ENCODE peak calls at places on chromosome 7, in five cellular contexts. B is B cell, I is retina, R is activated T-cell treated with anti-CD3 and anti-CD28 coated beads for 1 hour, T is NCI-H1417. E is an unnamed sample.

GRCh38 chr7:105745681-105746330 is 130.6 kb downstream of the ATXN7L1 start:
- DNase-seq in B (no peak), I (no peak), R (no peak), T (no peak), E (no peak)

GRCh38 chr7:150412016-150412415 is 32.9 kb downstream of the ZNF775 start:
- DNase-seq in B (no peak), I (no peak), R (no peak), T (no peak), E (no peak)

GRCh38 chr7:116772423-116772852 is 89.9 kb upstream of the CAPZA2 start:
- DNase-seq in B (no peak), I (no peak), R (no peak), T (no peak), E (no peak)

GRCh38 chr7:140625908-140626868 is 14.4 kb downstream of the DENND2A start:
- DNase-seq in B (no peak), I (peak), R (no peak), T (peak), E (no peak)

GRCh38 chr7:121605297-121605640 is 209.2 kb upstream of the FAM3C start:
- DNase-seq in B (no peak), I (no peak), R (no peak), T (peak), E (no peak)

GRCh38 chr7:92749327-92749730 is 87.0 kb downstream of the CDK6 start:
- DNase-seq in B (no peak), I (no peak), R (no peak), T (no peak), E (no peak)

GRCh38 chr7:38283107-38283506 is 9.7 kb upstream of the TARP start:
- DNase-seq in B (no peak), I (no peak), R (no peak), T (no peak), E (no peak)

GRCh38 chr7:100674441-100675407 is 1.2 kb downstream of the GNB2 start:
- DNase-seq in B (no peak), I (peak), R (no peak), T (peak), E (no peak)

GRCh38 chr7:154564676-154565075 is 438.2 kb downstream of the PAXIP1 start:
- DNase-seq in B (no peak), I (no peak), R (no peak), T (no peak), E (no peak)

GRCh38 chr7:88090671-88091070 is 129.2 kb downstream of the SRI start:
- DNase-seq in B (no peak), I (no peak), R (no peak), T (no peak), E (no peak)

GRCh38 chr7:106767498-106768323 is 97.4 kb upstream of the PIK3CG start:
- DNase-seq in B (no peak), I (no peak), R (no peak), T (no peak), E (no peak)

GRCh38 chr7:23357190-23358093 is 58.3 kb downstream of the MALSU1 start:
- DNase-seq in B (no peak), I (peak), R (no peak), T (peak), E (peak)

GRCh38 chr7:17046666-17047065 is 164.9 kb upstream of the AGR3 start:
- DNase-seq in B (no peak), I (no peak), R (no peak), T (no peak), E (no peak)

GRCh38 chr7:12092499-12093130 is 118.5 kb upstream of the TMEM106B start:
- DNase-seq in B (no peak), I (no peak), R (no peak), T (no peak), E (no peak)

GRCh38 chr7:123537026-123537642 is 2.7 kb upstream of the IQUB start:
- DNase-seq in B (no peak), I (no peak), R (no peak), T (no peak), E (no peak)

GRCh38 chr7:53003653-53004445 is 31.6 kb upstream of the POM121L12 start:
- DNase-seq in B (no peak), I (no peak), R (no peak), T (no peak), E (no peak)

GRCh38 chr7:55055479-55055878 is 36.7 kb downstream of the EGFR start:
- DNase-seq in B (no peak), I (no peak), R (no peak), T (no peak), E (no peak)

GRCh38 chr7:28076421-28077163 is 104.0 kb downstream of the JAZF1 start:
- DNase-seq in B (no peak), I (no peak), R (no peak), T (no peak), E (no peak)

GRCh38 chr7:131231381-131232220 is 96.1 kb upstream of the MKLN1 start:
- DNase-seq in B (peak), I (no peak), R (peak), T (no peak), E (no peak)

GRCh38 chr7:20193242-20193777 is 23.9 kb downstream of the MACC1 start:
- DNase-seq in B (no peak), I (no peak), R (no peak), T (no peak), E (no peak)

GRCh38 chr7:20085086-20085485 is 132.1 kb downstream of the MACC1 start:
- DNase-seq in B (no peak), I (no peak), R (no peak), T (no peak), E (no peak)

GRCh38 chr7:38027884-38028455 is 107.5 kb downstream of the EPDR1 start:
- DNase-seq in B (no peak), I (no peak), R (no peak), T (no peak), E (no peak)

GRCh38 chr7:148712610-148713330 is 14.1 kb downstream of the CUL1 start:
- DNase-seq in B (no peak), I (no peak), R (no peak), T (no peak), E (no peak)

GRCh38 chr7:6422095-6422494 is 25.7 kb downstream of the DAGLB start:
- DNase-seq in B (no peak), I (no peak), R (no peak), T (no peak), E (no peak)

GRCh38 chr7:102425639-102426267 is 7.6 kb upstream of the ORAI2 start:
- DNase-seq in B (peak), I (peak), R (peak), T (no peak), E (no peak)

GRCh38 chr7:13628231-13629001 is 361.1 kb downstream of the ETV1 start:
- DNase-seq in B (no peak), I (no peak), R (no peak), T (no peak), E (no peak)

GRCh38 chr7:134356421-134356936 is 39.7 kb upstream of the SLC35B4 start:
- DNase-seq in B (no peak), I (no peak), R (no peak), T (no peak), E (no peak)

GRCh38 chr7:128939075-128939860 is 1.5 kb downstream of the IRF5 start:
- DNase-seq in B (peak), I (no peak), R (no peak), T (no peak), E (no peak)